ENCODE peak calls at places on chromosomes 11 and 22, in eight cellular contexts. R is stomach, B is GM23338, C is upper lobe of left lung, Y is SK-N-SH, V is sigmoid colon, L is breast epithelium, K is spleen. H is an unnamed sample.

GRCh38 chr11:67071420-67072284 is 15.0 kb downstream of the RHOD start:
- DNase-seq in R (peak), B (peak), C (peak), Y (peak), V (peak), L (no peak), K (peak), H (no peak)

GRCh38 chr11:14541180-14541579 is 21.0 kb upstream of the PSMA1 start:
- DNase-seq in R (no peak), B (no peak), C (no peak), Y (no peak), V (no peak), L (no peak), K (no peak), H (no peak)

GRCh38 chr22:43789452-43789851 is 22.7 kb downstream of the EFCAB6 start:
- DNase-seq in R (no peak), B (no peak), C (no peak), Y (peak), V (peak), L (no peak), K (no peak), H (peak)

GRCh38 chr22:24424001-24424900 is 3.1 kb upstream of the ADORA2A start:
- DNase-seq in R (no peak), B (peak), C (peak), Y (no peak), V (no peak), L (no peak), K (peak), H (no peak)

GRCh38 chr22:31143038-31143437 is 2.7 kb upstream of the PLA2G3 start:
- DNase-seq in R (no peak), B (no peak), C (no peak), Y (peak), V (no peak), L (peak), K (no peak), H (no peak)

GRCh38 chr11:122097419-122098001 is 18.5 kb downstream of the BLID start:
- DNase-seq in R (no peak), B (peak), C (no peak), Y (peak), V (no peak), L (no peak), K (no peak), H (no peak)

GRCh38 chr11:45806937-45807791 is 2.2 kb downstream of the SLC35C1 start:
- DNase-seq in R (peak), B (no peak), C (no peak), Y (no peak), V (peak), L (no peak), K (no peak), H (no peak)

GRCh38 chr11:12048936-12049790 is 40.7 kb upstream of the DKK3 start:
- DNase-seq in R (no peak), B (no peak), C (no peak), Y (no peak), V (no peak), L (no peak), K (no peak), H (no peak)

GRCh38 chr11:67056640-67057409 is at the start of gene RHOD:
- DNase-seq in R (peak), B (peak), C (peak), Y (no peak), V (no peak), L (peak), K (peak), H (no peak)

GRCh38 chr11:19460718-19461405 is 220.1 kb upstream of the E2F8 start:
- DNase-seq in R (no peak), B (no peak), C (no peak), Y (peak), V (no peak), L (no peak), K (no peak), H (no peak)

GRCh38 chr22:39388261-39389011 is 11.1 kb upstream of the TAB1 start:
- DNase-seq in R (peak), B (peak), C (peak), Y (peak), V (peak), L (peak), K (peak), H (peak)

GRCh38 chr11:8250981-8251620 is 12.6 kb downstream of the LMO1 start:
- DNase-seq in R (no peak), B (no peak), C (no peak), Y (no peak), V (peak), L (peak), K (peak), H (no peak)

GRCh38 chr11:45082744-45083543 is 63.5 kb upstream of the PRDM11 start:
- DNase-seq in R (no peak), B (peak), C (peak), Y (no peak), V (no peak), L (no peak), K (peak), H (no peak)

GRCh38 chr22:36369004-36369921 is 18.5 kb downstream of the MYH9 start:
- DNase-seq in R (no peak), B (no peak), C (no peak), Y (no peak), V (no peak), L (no peak), K (no peak), H (no peak)

GRCh38 chr11:17013548-17014320 is 480 bp downstream of the PLEKHA7 start:
- DNase-seq in R (peak), B (peak), C (peak), Y (peak), V (peak), L (no peak), K (peak), H (no peak)

GRCh38 chr11:112225753-112226061 is 521 bp upstream of the PTS start:
- DNase-seq in R (no peak), B (no peak), C (no peak), Y (no peak), V (peak), L (no peak), K (no peak), H (no peak)

GRCh38 chr11:114616516-114616915 is 20.9 kb upstream of the NXPE4 start:
- DNase-seq in R (no peak), B (no peak), C (no peak), Y (no peak), V (no peak), L (no peak), K (no peak), H (peak)

GRCh38 chr11:43518407-43519165 is 159.9 kb downstream of the TTC17 start:
- DNase-seq in R (no peak), B (no peak), C (no peak), Y (no peak), V (no peak), L (no peak), K (no peak), H (no peak)

GRCh38 chr11:20913113-20913512 is 243.7 kb downstream of the NELL1 start:
- DNase-seq in R (no peak), B (peak), C (no peak), Y (no peak), V (no peak), L (no peak), K (no peak), H (no peak)

GRCh38 chr11:78350101-78350645 is 67.4 kb downstream of the GAB2 start:
- DNase-seq in R (no peak), B (peak), C (no peak), Y (no peak), V (peak), L (no peak), K (no peak), H (no peak)

GRCh38 chr22:45398214-45398613 is 15.2 kb downstream of the SMC1B start:
- DNase-seq in R (no peak), B (no peak), C (peak), Y (no peak), V (no peak), L (no peak), K (no peak), H (no peak)

GRCh38 chr22:45402466-45402865 is 10.9 kb downstream of the SMC1B start:
- DNase-seq in R (no peak), B (no peak), C (no peak), Y (no peak), V (no peak), L (no peak), K (no peak), H (no peak)

GRCh38 chr22:45400046-45400445 is 13.4 kb downstream of the SMC1B start:
- DNase-seq in R (no peak), B (no peak), C (no peak), Y (no peak), V (no peak), L (no peak), K (no peak), H (no peak)

GRCh38 chr22:45397806-45398205 is 15.6 kb downstream of the SMC1B start:
- DNase-seq in R (no peak), B (no peak), C (no peak), Y (no peak), V (no peak), L (no peak), K (no peak), H (no peak)
- TF ChIP-seq CTCF in R (no peak), B (peak), C (peak), Y (no peak), V (no peak), L (no peak), K (no peak), H (no peak)

GRCh38 chr22:29071261-29072045 is 1.4 kb upstream of the KREMEN1 start:
- DNase-seq in R (peak), B (peak), C (peak), Y (no peak), V (peak), L (peak), K (peak), H (no peak)
- TF ChIP-seq POLR2AphosphoS5 in R (no peak), B (peak), C (no peak), Y (no peak), V (no peak), L (no peak), K (no peak), H (no peak)

GRCh38 chr22:32951081-32951806 is 106.9 kb downstream of the SYN3 start:
- DNase-seq in R (no peak), B (peak), C (no peak), Y (peak), V (no peak), L (no peak), K (no peak), H (no peak)
- TF ChIP-seq CTCF in R (no peak), B (peak), C (no peak), Y (no peak), V (no peak), L (no peak), K (no peak), H (no peak)

GRCh38 chr22:17963015-17963414 is 61.3 kb downstream of the MICAL3 start:
- DNase-seq in R (no peak), B (no peak), C (no peak), Y (no peak), V (no peak), L (no peak), K (peak), H (no peak)

GRCh38 chr22:17964647-17965046 is 59.7 kb downstream of the MICAL3 start:
- DNase-seq in R (no peak), B (no peak), C (no peak), Y (no peak), V (no peak), L (no peak), K (peak), H (no peak)

GRCh38 chr22:17962168-17962567 is 62.2 kb downstream of the MICAL3 start:
- DNase-seq in R (no peak), B (no peak), C (peak), Y (no peak), V (no peak), L (no peak), K (no peak), H (no peak)

GRCh38 chr22:17965538-17966402 is 58.6 kb downstream of the MICAL3 start:
- DNase-seq in R (no peak), B (no peak), C (no peak), Y (no peak), V (no peak), L (no peak), K (peak), H (no peak)

GRCh38 chr22:17964153-17964552 is 60.2 kb downstream of the MICAL3 start:
- DNase-seq in R (no peak), B (no peak), C (no peak), Y (no peak), V (no peak), L (no peak), K (peak), H (no peak)
- TF ChIP-seq POLR2AphosphoS5 in R (no peak), B (no peak), C (no peak), Y (no peak), V (no peak), L (no peak), K (no peak), H (no peak)

GRCh38 chr11:88231894-88232482 is 56.7 kb upstream of the RAB38 start:
- DNase-seq in R (no peak), B (peak), C (no peak), Y (peak), V (no peak), L (no peak), K (no peak), H (no peak)
- TF ChIP-seq CTCF in R (no peak), B (peak), C (peak), Y (peak), V (peak), L (peak), K (no peak), H (peak)

DNA sequence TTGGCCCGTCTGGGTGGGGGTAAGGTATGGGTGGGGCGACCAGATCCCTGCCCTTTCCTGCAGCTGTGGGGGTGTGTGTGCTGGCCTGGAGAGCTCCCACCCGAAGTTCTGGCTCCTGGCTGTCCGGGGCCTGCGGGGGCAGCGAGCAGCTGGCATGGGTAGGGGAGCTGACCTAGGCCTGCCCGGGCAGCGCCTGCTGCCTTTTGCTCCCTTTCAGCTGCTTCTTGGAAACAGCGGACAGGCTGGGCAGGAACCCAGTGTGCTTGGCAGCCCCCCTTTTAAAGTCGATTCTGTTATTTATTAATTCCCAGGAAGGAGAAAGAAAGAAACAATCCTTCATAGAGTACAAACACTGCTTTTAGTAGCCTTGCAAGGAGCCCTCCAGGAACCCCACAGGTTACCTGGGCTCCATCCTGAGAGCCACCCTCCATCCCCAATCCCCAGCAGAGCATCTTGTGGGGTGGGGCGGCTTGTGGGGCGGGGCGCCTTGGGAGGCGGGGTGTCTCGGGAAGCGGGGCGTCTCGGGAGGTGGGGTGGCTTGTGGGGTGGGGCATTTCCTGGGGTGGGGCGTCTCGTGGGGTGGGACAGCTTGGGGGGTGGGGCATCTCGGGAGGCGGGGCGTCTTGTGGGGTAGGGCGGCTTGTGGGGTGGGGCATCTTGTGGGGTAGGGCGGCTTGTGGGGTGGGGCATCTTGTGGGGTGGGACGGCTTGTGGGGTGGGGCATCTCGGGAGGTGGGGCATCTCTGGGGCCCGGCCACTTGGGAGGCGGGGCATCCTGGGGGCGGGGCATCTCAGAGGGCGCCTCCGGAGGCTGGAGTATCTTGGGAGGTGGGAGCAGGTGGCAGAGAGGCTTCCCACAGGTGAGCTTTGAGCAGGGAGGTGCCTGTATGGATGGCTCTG is 7.0 kb downstream of the CD81 start:
- DNase-seq in R (no peak), B (peak), C (peak), Y (no peak), V (no peak), L (no peak), K (peak), H (no peak)
- TF ChIP-seq POLR2AphosphoS5 in R (no peak), B (no peak), C (no peak), Y (no peak), V (no peak), L (no peak), K (no peak), H (no peak)

H was measured in esophagus muscularis mucosa.